ENCODE peak calls at places on chromosomes 13 and 19, in eight cellular contexts. One of them, this sample, is unnamed.

GRCh38 chr19:45677351-45678230 is 9.6 kb downstream of the GIPR start:
- DNase-seq in A549: peak; percentile 93
- DNase-seq in lower leg skin: peak; percentile 78
- DNase-seq in uterus: peak; percentile 29
- DNase-seq in tibial nerve: peak; percentile 36
- DNase-seq in Peyer's patch: peak; percentile 95
- DNase-seq in K562: peak; percentile 51
- DNase-seq in heart left ventricle: peak; percentile 70
- DNase-seq in this sample: peak; percentile 86

GRCh38 chr19:17726136-17726741 is 7.0 kb downstream of the MAP1S start:
- DNase-seq in A549: no peak
- DNase-seq in lower leg skin: no peak
- DNase-seq in uterus: no peak
- DNase-seq in tibial nerve: no peak
- DNase-seq in Peyer's patch: no peak
- DNase-seq in K562: no peak
- DNase-seq in heart left ventricle: peak; percentile 41
- DNase-seq in this sample: no peak

GRCh38 chr13:38166121-38166520 is 183.5 kb upstream of the UFM1 start:
- DNase-seq in A549: no peak
- DNase-seq in lower leg skin: no peak
- DNase-seq in uterus: no peak
- DNase-seq in tibial nerve: no peak
- DNase-seq in Peyer's patch: no peak
- DNase-seq in K562: no peak
- DNase-seq in heart left ventricle: no peak
- DNase-seq in this sample: no peak

GRCh38 chr19:38769635-38770211 is 3.6 kb downstream of the LGALS7 start:
- DNase-seq in A549: peak; percentile 77
- DNase-seq in lower leg skin: peak; percentile 92
- DNase-seq in uterus: peak; percentile 84
- DNase-seq in tibial nerve: peak; percentile 76
- DNase-seq in Peyer's patch: peak; percentile 95
- DNase-seq in K562: peak; percentile 62
- DNase-seq in heart left ventricle: peak; percentile 98
- DNase-seq in this sample: peak; percentile 82

GRCh38 chr13:40764587-40765403 is 6.2 kb downstream of the MRPS31 start:
- DNase-seq in A549: no peak
- DNase-seq in lower leg skin: no peak
- DNase-seq in uterus: no peak
- DNase-seq in tibial nerve: no peak
- DNase-seq in Peyer's patch: no peak
- DNase-seq in K562: no peak
- DNase-seq in heart left ventricle: no peak
- DNase-seq in this sample: no peak

GRCh38 chr19:52270266-52270885 is 989 bp downstream of the ZNF766 start:
- DNase-seq in A549: peak; percentile 47
- DNase-seq in lower leg skin: no peak
- DNase-seq in uterus: no peak
- DNase-seq in tibial nerve: no peak
- DNase-seq in Peyer's patch: no peak
- DNase-seq in K562: peak; percentile 9
- DNase-seq in heart left ventricle: no peak
- DNase-seq in this sample: peak; percentile 23

GRCh38 chr13:45522571-45522970 is 57.8 kb downstream of the COG3 start:
- DNase-seq in A549: no peak
- DNase-seq in lower leg skin: no peak
- DNase-seq in uterus: no peak
- DNase-seq in tibial nerve: no peak
- DNase-seq in Peyer's patch: no peak
- DNase-seq in K562: no peak
- DNase-seq in heart left ventricle: no peak
- DNase-seq in this sample: no peak

GRCh38 chr13:52447354-52447753 is 3.1 kb downstream of the VPS36 start:
- DNase-seq in A549: no peak
- DNase-seq in lower leg skin: no peak
- DNase-seq in uterus: no peak
- DNase-seq in tibial nerve: no peak
- DNase-seq in Peyer's patch: no peak
- DNase-seq in K562: no peak
- DNase-seq in heart left ventricle: no peak
- DNase-seq in this sample: no peak

GRCh38 chr19:41096353-41096752 is 8.1 kb downstream of the CYP2A13 start:
- DNase-seq in A549: no peak
- DNase-seq in lower leg skin: no peak
- DNase-seq in uterus: no peak
- DNase-seq in tibial nerve: no peak
- DNase-seq in Peyer's patch: no peak
- DNase-seq in K562: no peak
- DNase-seq in heart left ventricle: no peak
- DNase-seq in this sample: no peak

GRCh38 chr13:75935805-75936204 is 299.7 kb downstream of the LMO7 start:
- DNase-seq in A549: no peak
- DNase-seq in lower leg skin: no peak
- DNase-seq in uterus: no peak
- DNase-seq in tibial nerve: no peak
- DNase-seq in Peyer's patch: no peak
- DNase-seq in K562: no peak
- DNase-seq in heart left ventricle: no peak
- DNase-seq in this sample: no peak

GRCh38 chr19:43624933-43625332 is 5.5 kb upstream of the ZNF428 start:
- DNase-seq in A549: no peak
- DNase-seq in lower leg skin: peak; percentile 69
- DNase-seq in uterus: no peak
- DNase-seq in tibial nerve: no peak
- DNase-seq in Peyer's patch: peak; percentile 85
- DNase-seq in K562: peak; percentile 92
- DNase-seq in heart left ventricle: peak; percentile 81
- DNase-seq in this sample: peak; percentile 63

GRCh38 chr19:33661336-33661735 is 39.6 kb downstream of the CHST8 start:
- DNase-seq in A549: no peak
- DNase-seq in lower leg skin: no peak
- DNase-seq in uterus: no peak
- DNase-seq in tibial nerve: no peak
- DNase-seq in Peyer's patch: no peak
- DNase-seq in K562: no peak
- DNase-seq in heart left ventricle: no peak
- DNase-seq in this sample: no peak

GRCh38 chr19:1104452-1105216 is 840 bp downstream of the GPX4 start:
- DNase-seq in A549: no peak
- DNase-seq in lower leg skin: no peak
- DNase-seq in uterus: peak; percentile 75
- DNase-seq in tibial nerve: peak; percentile 67
- DNase-seq in Peyer's patch: peak; percentile 90
- DNase-seq in K562: peak; percentile 86
- DNase-seq in heart left ventricle: peak; percentile 85
- DNase-seq in this sample: peak; percentile 86

DNA sequence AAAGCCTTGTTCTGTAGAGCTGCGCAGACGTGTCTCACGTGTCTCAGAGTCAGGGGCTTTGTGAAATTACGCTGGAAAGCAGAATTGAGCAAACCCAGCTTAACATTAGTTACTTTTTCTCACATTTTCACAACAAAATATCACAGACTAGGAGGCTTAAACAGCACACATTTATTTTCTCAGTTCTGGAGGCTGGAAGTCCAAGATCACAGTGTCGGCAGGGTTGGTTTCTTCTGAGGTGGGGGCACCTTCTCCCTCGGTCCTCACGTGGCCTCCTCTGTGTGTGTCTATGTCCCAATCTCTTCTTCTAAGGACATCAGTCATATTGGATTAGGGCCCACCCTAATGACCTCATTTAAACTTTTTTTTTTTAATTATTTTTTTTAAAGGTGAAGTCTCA is 4.7 kb upstream of the EIF3G start:
- DNase-seq in A549: no peak
- DNase-seq in lower leg skin: no peak
- DNase-seq in uterus: no peak
- DNase-seq in tibial nerve: no peak
- DNase-seq in Peyer's patch: no peak
- DNase-seq in K562: no peak
- DNase-seq in heart left ventricle: no peak
- DNase-seq in this sample: no peak
- TF ChIP-seq POLR2A in A549: no peak
- TF ChIP-seq POLR2A in lower leg skin: no peak
- TF ChIP-seq POLR2A in uterus: no peak
- TF ChIP-seq POLR2A in tibial nerve: no peak
- TF ChIP-seq POLR2A in Peyer's patch: no peak
- TF ChIP-seq POLR2A in K562: no peak
- TF ChIP-seq POLR2A in heart left ventricle: no peak
- TF ChIP-seq POLR2A in this sample: no peak

GRCh38 chr19:5818594-5818993 is 13.7 kb downstream of the NRTN start:
- DNase-seq in A549: no peak
- DNase-seq in lower leg skin: no peak
- DNase-seq in uterus: no peak
- DNase-seq in tibial nerve: no peak
- DNase-seq in Peyer's patch: no peak
- DNase-seq in K562: no peak
- DNase-seq in heart left ventricle: no peak
- DNase-seq in this sample: no peak
- TF ChIP-seq POLR2A in A549: no peak
- TF ChIP-seq POLR2A in lower leg skin: no peak
- TF ChIP-seq POLR2A in uterus: no peak
- TF ChIP-seq POLR2A in tibial nerve: no peak
- TF ChIP-seq POLR2A in Peyer's patch: no peak
- TF ChIP-seq POLR2A in K562: no peak
- TF ChIP-seq POLR2A in heart left ventricle: no peak
- TF ChIP-seq POLR2A in this sample: no peak

DNA sequence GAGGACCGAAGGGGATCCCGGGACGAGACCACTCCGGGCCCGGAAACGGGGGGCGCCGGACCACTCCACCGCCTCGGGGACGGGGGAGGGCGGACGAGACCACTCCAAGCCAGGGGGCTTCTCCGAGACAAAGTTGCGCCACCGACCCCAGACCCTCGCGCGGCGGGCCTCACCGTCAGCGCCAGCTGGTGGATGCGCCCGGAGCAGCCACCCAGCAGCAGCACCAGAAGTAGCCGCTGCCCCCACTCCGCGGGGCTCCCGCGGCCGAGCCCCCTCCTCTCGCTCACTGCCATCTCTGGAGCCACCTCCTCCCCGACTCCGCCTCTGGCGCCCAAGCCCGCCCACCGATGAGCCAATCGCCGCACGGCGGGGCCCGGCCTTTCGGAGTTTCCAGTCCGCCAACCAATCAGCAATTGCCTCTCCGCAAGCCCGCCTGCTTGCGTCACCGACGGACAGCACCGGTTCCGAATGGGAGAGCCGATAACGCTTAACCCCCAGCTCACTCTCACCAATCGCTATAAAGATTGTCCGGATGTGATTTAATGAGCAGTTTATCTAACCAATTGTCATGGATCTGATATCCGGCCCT is at the start of gene GPR108:
- DNase-seq in A549: peak; percentile 44
- DNase-seq in lower leg skin: peak; percentile 100
- DNase-seq in uterus: peak; percentile 100
- DNase-seq in tibial nerve: peak; percentile 99
- DNase-seq in Peyer's patch: peak; percentile 99
- DNase-seq in K562: peak; percentile 99
- DNase-seq in heart left ventricle: peak; percentile 100
- DNase-seq in this sample: peak; percentile 97
- TF ChIP-seq POLR2A in A549: no peak
- TF ChIP-seq POLR2A in lower leg skin: no peak
- TF ChIP-seq POLR2A in uterus: peak; percentile 43
- TF ChIP-seq POLR2A in tibial nerve: no peak
- TF ChIP-seq POLR2A in Peyer's patch: peak; percentile 60
- TF ChIP-seq POLR2A in K562: no peak
- TF ChIP-seq POLR2A in heart left ventricle: no peak
- TF ChIP-seq POLR2A in this sample: peak; percentile 38

DNA sequence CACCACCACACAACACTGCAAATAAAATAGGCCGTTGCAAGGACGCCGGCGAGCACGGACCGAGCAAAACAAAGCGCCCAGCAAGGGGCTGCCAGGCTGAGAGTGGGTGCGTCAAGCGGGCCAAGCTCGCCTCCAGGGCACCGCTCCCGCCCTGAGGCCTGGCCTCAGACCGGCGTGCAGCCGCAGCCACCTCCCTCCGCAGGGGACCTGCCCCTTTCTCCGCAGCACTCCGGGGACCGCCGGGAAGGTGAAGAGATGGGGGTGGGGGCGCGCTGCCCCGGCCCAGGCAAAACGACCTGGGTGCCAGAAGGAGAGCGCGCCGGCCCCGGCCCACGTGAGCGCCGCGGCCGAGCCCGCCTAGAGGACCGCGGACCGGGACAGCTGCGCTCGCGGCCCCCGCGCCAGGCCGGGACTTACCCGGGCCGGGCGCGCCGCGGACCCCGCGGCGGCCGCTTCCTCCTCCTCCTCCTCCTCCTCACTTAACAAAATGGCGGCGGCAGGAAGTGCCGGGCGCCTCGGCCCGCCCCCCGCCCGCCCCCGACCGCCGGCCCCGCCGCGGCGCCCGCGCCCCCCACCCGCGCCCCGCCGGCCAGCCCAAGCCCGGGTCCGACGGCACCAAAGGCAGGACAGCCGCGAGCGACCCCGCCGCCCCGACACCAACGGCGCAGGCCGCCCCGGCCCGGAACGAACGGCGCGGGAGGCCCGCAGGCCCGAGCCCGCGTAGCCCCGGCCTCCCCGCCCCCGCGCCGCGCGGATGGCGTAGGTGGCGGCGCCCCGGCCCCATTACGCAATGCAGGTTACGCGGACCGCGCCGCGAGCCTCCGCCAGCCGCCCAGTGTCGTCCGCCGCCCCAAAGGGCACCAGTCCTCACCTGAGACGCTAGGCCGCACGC is 674 bp downstream of the BRD4 start:
- DNase-seq in A549: peak; percentile 36
- DNase-seq in lower leg skin: no peak
- DNase-seq in uterus: peak; percentile 69
- DNase-seq in tibial nerve: no peak
- DNase-seq in Peyer's patch: peak; percentile 81
- DNase-seq in K562: peak; percentile 79
- DNase-seq in heart left ventricle: peak; percentile 83
- DNase-seq in this sample: peak; percentile 54
- TF ChIP-seq POLR2A in A549: no peak
- TF ChIP-seq POLR2A in lower leg skin: no peak
- TF ChIP-seq POLR2A in uterus: no peak
- TF ChIP-seq POLR2A in tibial nerve: no peak
- TF ChIP-seq POLR2A in Peyer's patch: no peak
- TF ChIP-seq POLR2A in K562: no peak
- TF ChIP-seq POLR2A in heart left ventricle: no peak
- TF ChIP-seq POLR2A in this sample: peak; percentile 44

DNA sequence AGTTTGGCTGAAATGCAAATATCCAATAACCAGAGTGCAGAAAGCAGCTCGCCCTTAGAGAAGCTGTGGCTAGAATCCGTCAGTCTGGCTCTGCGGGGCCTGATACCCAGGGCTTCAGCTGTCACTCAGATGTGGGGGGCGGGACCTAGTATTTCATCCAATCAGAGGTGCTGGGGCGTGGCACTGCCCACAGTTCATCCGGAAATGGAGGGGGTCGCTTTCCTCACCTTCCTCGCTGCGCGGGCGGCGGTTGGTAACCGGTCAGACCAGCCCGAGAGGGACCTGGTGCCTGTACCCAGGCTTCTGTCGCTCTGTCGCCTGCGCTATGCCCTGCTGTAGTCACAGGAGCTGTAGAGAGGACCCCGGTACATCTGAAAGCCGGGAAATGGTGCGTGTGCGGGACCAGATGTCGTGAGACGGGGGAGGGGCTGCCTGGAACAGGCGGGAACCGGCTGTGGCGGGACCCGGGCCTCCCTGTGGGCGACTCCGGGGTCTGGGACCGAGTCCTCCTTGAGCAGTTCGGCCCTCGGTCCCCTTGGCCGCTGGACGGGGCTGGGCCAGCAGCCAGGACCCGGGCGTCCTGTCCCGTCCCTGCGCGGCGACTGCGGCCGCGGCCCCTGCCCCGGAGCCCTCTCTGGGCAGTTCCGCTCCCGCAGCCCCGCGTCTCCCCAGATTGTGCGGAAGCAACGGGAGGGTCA is at the start of gene ZNF700:
- DNase-seq in A549: peak; percentile 5
- DNase-seq in lower leg skin: peak; percentile 97
- DNase-seq in uterus: peak; percentile 94
- DNase-seq in tibial nerve: peak; percentile 96
- DNase-seq in Peyer's patch: peak; percentile 94
- DNase-seq in K562: peak; percentile 95
- DNase-seq in heart left ventricle: peak; percentile 94
- DNase-seq in this sample: peak; percentile 71
- TF ChIP-seq POLR2A in A549: no peak
- TF ChIP-seq POLR2A in lower leg skin: no peak
- TF ChIP-seq POLR2A in uterus: peak; percentile 49
- TF ChIP-seq POLR2A in tibial nerve: peak; percentile 60
- TF ChIP-seq POLR2A in Peyer's patch: peak; percentile 78
- TF ChIP-seq POLR2A in K562: peak; percentile 97
- TF ChIP-seq POLR2A in heart left ventricle: no peak
- TF ChIP-seq POLR2A in this sample: peak; percentile 91